ENCODE peak calls at places on chromosomes 7 and 10, in nine cellular contexts. K, G, I, Q, U, Y, B, V and J are unnamed samples.

GRCh38 chr7:123770378-123770777 is 21.6 kb upstream of the WASL start:
- DNase-seq in K (no peak), G (no peak), I (peak; percentile 86), Q (no peak), U (peak; percentile 82), Y (no peak), B (no peak), V (no peak), J (no peak)

GRCh38 chr7:35839860-35840854 is 39.3 kb downstream of the SEPTIN7 start:
- DNase-seq in K (no peak), G (no peak), I (peak; percentile 9), Q (peak; percentile 78), U (no peak), Y (no peak), B (no peak), V (no peak), J (no peak)

GRCh38 chr7:44195901-44196300 is 4.9 kb upstream of the YKT6 start:
- DNase-seq in K (no peak), G (no peak), I (no peak), Q (peak; percentile 14), U (no peak), Y (no peak), B (no peak), V (no peak), J (no peak)

GRCh38 chr7:26085771-26086170 is 66.2 kb upstream of the NFE2L3 start:
- DNase-seq in K (no peak), G (no peak), I (no peak), Q (no peak), U (no peak), Y (no peak), B (no peak), V (no peak), J (no peak)

GRCh38 chr7:68107256-68107655 is 1110.6 kb downstream of the TYW1 start:
- DNase-seq in K (no peak), G (no peak), I (no peak), Q (no peak), U (no peak), Y (no peak), B (no peak), V (no peak), J (no peak)

GRCh38 chr7:73839743-73840714 is 2.3 kb downstream of the METTL27 start:
- DNase-seq in K (no peak), G (no peak), I (peak; percentile 76), Q (no peak), U (no peak), Y (no peak), B (no peak), V (no peak), J (no peak)

GRCh38 chr7:47529405-47529804 is 52.5 kb downstream of the TNS3 start:
- DNase-seq in K (no peak), G (no peak), I (no peak), Q (no peak), U (no peak), Y (no peak), B (no peak), V (no peak), J (no peak)

GRCh38 chr10:91797874-91798735 is at the start of gene TNKS2:
- DNase-seq in K (peak; percentile 70), G (peak; percentile 95), I (peak; percentile 84), Q (peak; percentile 91), U (peak; percentile 98), Y (peak; percentile 93), B (peak; percentile 96), V (peak; percentile 93), J (peak; percentile 97)

GRCh38 chr10:44973323-44974081 is 5.1 kb downstream of the DEPP1 start:
- DNase-seq in K (no peak), G (no peak), I (no peak), Q (no peak), U (peak; percentile 63), Y (peak; percentile 12), B (peak; percentile 52), V (no peak), J (no peak)

GRCh38 chr10:102066421-102067068 is 1.4 kb downstream of the HPS6 start:
- DNase-seq in K (no peak), G (peak; percentile 18), I (no peak), Q (no peak), U (no peak), Y (no peak), B (no peak), V (no peak), J (no peak)

GRCh38 chr10:102064503-102064867 is 664 bp upstream of the HPS6 start:
- DNase-seq in K (no peak), G (no peak), I (no peak), Q (no peak), U (no peak), Y (no peak), B (no peak), V (no peak), J (no peak)

GRCh38 chr10:102065561-102066420 is 642 bp downstream of the HPS6 start:
- DNase-seq in K (no peak), G (peak; percentile 35), I (peak; percentile 38), Q (peak; percentile 13), U (peak; percentile 60), Y (no peak), B (peak; percentile 44), V (peak; percentile 55), J (peak; percentile 67)

GRCh38 chr10:102067091-102067916 is 2.2 kb downstream of the HPS6 start:
- DNase-seq in K (no peak), G (no peak), I (no peak), Q (no peak), U (no peak), Y (no peak), B (no peak), V (no peak), J (no peak)

DNA sequence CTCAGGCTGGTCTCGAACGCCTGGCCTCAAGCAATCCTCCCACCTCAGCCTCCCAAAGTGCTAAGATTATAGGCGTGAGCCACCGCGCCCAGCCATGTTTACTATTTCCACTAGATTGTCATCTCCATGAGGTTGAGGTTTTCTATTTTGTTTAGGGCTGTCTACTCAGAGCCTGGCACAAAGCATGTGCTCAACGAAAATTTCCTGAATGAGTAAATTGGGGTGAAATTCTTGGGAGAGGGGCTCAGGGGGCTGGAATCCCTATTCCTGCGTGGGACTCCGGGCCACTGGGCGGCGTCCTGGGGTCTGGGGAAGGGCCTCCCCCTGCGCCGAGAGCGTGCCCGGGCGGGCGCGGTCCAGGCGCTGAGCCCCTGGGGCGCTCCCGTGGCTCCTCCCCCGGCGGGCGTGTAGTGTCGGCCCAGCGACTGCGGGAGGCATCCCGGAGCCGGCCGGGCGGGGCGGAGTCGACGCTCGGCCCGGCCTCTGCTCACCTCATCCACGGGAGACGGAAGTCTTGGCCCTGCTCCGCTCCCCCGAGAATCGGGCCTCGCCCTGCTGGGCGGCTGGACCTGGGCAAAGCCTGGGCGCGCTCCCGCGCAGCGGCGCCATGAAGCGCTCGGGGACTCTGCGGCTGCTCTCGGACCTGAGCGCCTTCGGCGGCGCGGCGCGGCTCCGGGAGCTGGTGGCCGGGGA is at the start of gene HPS6:
- DNase-seq in K (no peak), G (peak; percentile 95), I (peak; percentile 89), Q (peak; percentile 84), U (peak; percentile 98), Y (peak; percentile 78), B (peak; percentile 93), V (peak; percentile 88), J (peak; percentile 95)
- TF ChIP-seq POLR2A in K (peak; percentile 84), G (peak; percentile 93), I (peak; percentile 71), Q (peak; percentile 75), U (peak; percentile 96), Y (no peak), B (peak; percentile 94), V (peak; percentile 82), J (peak; percentile 89)

GRCh38 chr7:101121996-101122932 is 4.6 kb upstream of the SERPINE1 start:
- DNase-seq in K (no peak), G (peak; percentile 65), I (peak; percentile 89), Q (peak; percentile 99), U (no peak), Y (peak; percentile 46), B (peak; percentile 55), V (peak; percentile 80), J (no peak)
- TF ChIP-seq POLR2A in K (no peak), G (peak; percentile 35), I (peak; percentile 17), Q (peak; percentile 84), U (no peak), Y (no peak), B (peak; percentile 42), V (peak; percentile 63), J (no peak)

DNA sequence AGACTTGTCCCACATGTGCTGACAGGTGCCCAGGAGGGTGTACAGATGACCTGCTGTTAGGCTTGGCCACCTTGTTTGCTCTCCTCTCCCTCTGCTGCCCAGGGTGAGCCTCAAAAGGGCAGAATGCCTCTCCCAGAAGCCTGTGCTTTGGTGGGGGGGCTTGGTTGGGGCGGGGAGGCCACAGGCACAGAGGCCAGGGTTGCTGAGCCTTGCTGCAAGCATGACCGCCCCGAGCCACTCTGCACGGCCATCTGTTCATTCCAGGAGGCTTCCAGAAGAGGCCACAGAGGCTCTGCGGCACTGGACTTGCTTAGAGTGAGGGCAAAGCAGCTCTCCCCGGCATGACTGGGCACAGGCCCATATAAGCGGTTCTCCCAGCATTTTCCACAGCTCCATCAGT is 190.8 kb downstream of the GLRX3 start:
- DNase-seq in K (no peak), G (no peak), I (no peak), Q (no peak), U (no peak), Y (no peak), B (no peak), V (no peak), J (no peak)
- TF ChIP-seq POLR2A in K (no peak), G (no peak), I (no peak), Q (no peak), U (no peak), Y (no peak), B (no peak), V (no peak), J (no peak)

GRCh38 chr7:37920619-37921339 is at the start of gene EPDR1:
- DNase-seq in K (no peak), G (peak; percentile 75), I (peak; percentile 63), Q (no peak), U (peak; percentile 91), Y (peak; percentile 38), B (peak; percentile 82), V (peak; percentile 87), J (peak; percentile 87)
- TF ChIP-seq POLR2A in K (peak; percentile 23), G (peak; percentile 75), I (peak; percentile 86), Q (no peak), U (peak; percentile 80), Y (peak; percentile 8), B (peak; percentile 88), V (peak; percentile 81), J (peak; percentile 80)

GRCh38 chr7:88218836-88219605 is 817 bp downstream of the SRI start:
- DNase-seq in K (no peak), G (peak; percentile 80), I (peak; percentile 25), Q (peak; percentile 66), U (peak; percentile 70), Y (peak; percentile 32), B (peak; percentile 72), V (peak; percentile 80), J (peak; percentile 75)
- TF ChIP-seq POLR2A in K (no peak), G (peak; percentile 54), I (no peak), Q (peak; percentile 40), U (peak; percentile 18), Y (no peak), B (peak; percentile 43), V (peak; percentile 41), J (peak; percentile 63)

GRCh38 chr10:97648557-97649404 is 8.3 kb downstream of the PI4K2A start:
- DNase-seq in K (no peak), G (no peak), I (peak; percentile 86), Q (peak; percentile 96), U (peak; percentile 48), Y (no peak), B (no peak), V (peak; percentile 61), J (peak; percentile 76)
- TF ChIP-seq POLR2A in K (peak; percentile 19), G (no peak), I (no peak), Q (peak; percentile 66), U (no peak), Y (no peak), B (peak; percentile 11), V (peak; percentile 52), J (peak; percentile 64)

GRCh38 chr7:41808541-41808940 is 105.7 kb upstream of the INHBA start:
- DNase-seq in K (no peak), G (no peak), I (no peak), Q (no peak), U (no peak), Y (no peak), B (no peak), V (no peak), J (no peak)
- TF ChIP-seq POLR2A in K (no peak), G (no peak), I (no peak), Q (no peak), U (no peak), Y (no peak), B (no peak), V (no peak), J (no peak)